ENCODE peak calls at places on chromosomes 2 and 18, in five cellular contexts. W is germinal center, Y is T-helper 1 cell, X is AML-193, V is fibroblast of pulmonary artery. H is an unnamed sample.

GRCh38 chr2:152028182-152028862 is 70.5 kb downstream of the CACNB4 start:
- DNase-seq in W (no peak), Y (no peak), X (no peak), V (peak), H (no peak)

GRCh38 chr2:27903649-27904544 is 13.4 kb downstream of the BABAM2 start:
- DNase-seq in W (no peak), Y (no peak), X (no peak), V (peak), H (no peak)

GRCh38 chr2:2801458-2801857 is 470.4 kb upstream of the MYT1L start:
- DNase-seq in W (no peak), Y (no peak), X (no peak), V (no peak), H (no peak)

GRCh38 chr18:54222922-54223567 is 1.4 kb downstream of the MBD2 start:
- DNase-seq in W (no peak), Y (peak), X (no peak), V (no peak), H (no peak)

GRCh38 chr2:162111958-162112850 is 38.2 kb upstream of the DPP4 start:
- DNase-seq in W (no peak), Y (no peak), X (no peak), V (no peak), H (no peak)

GRCh38 chr2:236022128-236022527 is 146.1 kb downstream of the GBX2 start:
- DNase-seq in W (no peak), Y (no peak), X (no peak), V (no peak), H (no peak)

GRCh38 chr2:118224144-118224887 is 136.0 kb downstream of the INSIG2 start:
- DNase-seq in W (peak), Y (no peak), X (no peak), V (no peak), H (no peak)

GRCh38 chr2:183059561-183059960 is 19.0 kb upstream of the DUSP19 start:
- DNase-seq in W (no peak), Y (no peak), X (no peak), V (peak), H (no peak)

GRCh38 chr2:189022492-189022891 is 48.3 kb downstream of the COL3A1 start:
- DNase-seq in W (no peak), Y (no peak), X (no peak), V (peak), H (no peak)

GRCh38 chr2:20596973-20597867 is 53.7 kb downstream of the HS1BP3 start:
- DNase-seq in W (no peak), Y (peak), X (no peak), V (peak), H (no peak)

GRCh38 chr2:25379535-25379934 is 37.8 kb upstream of the DNMT3A start:
- DNase-seq in W (no peak), Y (no peak), X (no peak), V (no peak), H (no peak)

H was measured in NCI-H1694 treated with DMSO at 0.1 percent for 48 hours.